ENCODE peak calls at places on chromosomes 11 and 22, in four cellular contexts. H is HepG2, X is K562, R is H1. P is an unnamed sample.

GRCh38 chr11:57055780-57056179 is 67.1 kb downstream of the OR5AK2 start:
- DNase-seq in H (no peak), R (no peak), X (no peak), P (no peak)

GRCh38 chr11:126407682-126408288 is 52.3 kb downstream of the ST3GAL4 start:
- DNase-seq in H (no peak), X (no peak), R (no peak), P (no peak)

GRCh38 chr11:3367221-3367620 is 11.7 kb downstream of the ZNF195 start:
- DNase-seq in X (no peak), R (no peak), H (no peak), P (no peak)

GRCh38 chr11:11211888-11212287 is 141.2 kb downstream of the CSNK2A3 start:
- DNase-seq in R (no peak), H (no peak), X (no peak), P (no peak)

GRCh38 chr11:13958596-13958995 is 3.9 kb upstream of the SPON1 start:
- DNase-seq in H (no peak), R (no peak), X (no peak), P (no peak)

GRCh38 chr11:280762-281485 is 2.7 kb downstream of the NLRP6 start:
- DNase-seq in X (no peak), R (no peak), H (no peak), P (no peak)

GRCh38 chr11:92611157-92611556 is 358.3 kb upstream of the MTNR1B start:
- DNase-seq in X (no peak), R (no peak), H (no peak), P (no peak)

GRCh38 chr11:75371930-75372876 is 20.7 kb upstream of the ARRB1 start:
- DNase-seq in X (no peak), H (peak; percentile 65), R (no peak), P (no peak)

GRCh38 chr22:21771631-21771976 is 36.0 kb upstream of the YPEL1 start:
- DNase-seq in H (no peak), X (no peak), R (no peak), P (no peak)

GRCh38 chr11:123249354-123249753 is 54.3 kb upstream of the CLMP start:
- DNase-seq in X (no peak), H (no peak), R (no peak), P (no peak)

GRCh38 chr22:28032896-28033295 is 113.8 kb upstream of the PITPNB start:
- DNase-seq in R (no peak), H (no peak), X (no peak), P (peak; percentile 17)

GRCh38 chr22:19940536-19941364 is 822 bp upstream of the COMT start:
- DNase-seq in H (no peak), X (peak; percentile 84), R (no peak), P (no peak)

GRCh38 chr11:95128602-95129001 is 39.0 kb downstream of the ENDOD1 start:
- DNase-seq in X (no peak), R (no peak), H (no peak), P (no peak)

GRCh38 chr22:32590556-32590955 is 115.9 kb downstream of the FBXO7 start:
- DNase-seq in X (no peak), R (no peak), H (no peak), P (no peak)

GRCh38 chr11:123303924-123304323 is 108.9 kb upstream of the CLMP start:
- DNase-seq in X (no peak), R (no peak), H (no peak), P (no peak)

GRCh38 chr11:3123316-3123715 is 41.8 kb downstream of the OSBPL5 start:
- DNase-seq in X (no peak), R (no peak), H (no peak), P (no peak)

GRCh38 chr11:116172156-116172555 is 600.6 kb downstream of the BUD13 start:
- DNase-seq in R (no peak), X (no peak), H (no peak), P (no peak)

GRCh38 chr11:106276126-106276525 is 198.7 kb downstream of the AASDHPPT start:
- DNase-seq in R (no peak), H (no peak), X (no peak), P (no peak)

GRCh38 chr11:71181566-71181965 is 70.8 kb downstream of the SHANK2 start:
- DNase-seq in X (no peak), R (no peak), H (no peak), P (no peak)

GRCh38 chr22:18114976-18115652 is 4.5 kb downstream of the TUBA8 start:
- DNase-seq in H (no peak), R (no peak), X (no peak), P (no peak)

GRCh38 chr11:116544721-116545120 is 228.1 kb downstream of the BUD13 start:
- DNase-seq in X (no peak), H (no peak), R (no peak), P (no peak)

GRCh38 chr22:32991353-32992115 is 66.6 kb downstream of the SYN3 start:
- DNase-seq in R (no peak), X (no peak), H (no peak), P (no peak)

GRCh38 chr11:64767344-64768299 is 7.8 kb upstream of the PYGM start:
- DNase-seq in R (no peak), H (peak; percentile 67), X (peak; percentile 47), P (peak; percentile 55)

GRCh38 chr11:112968988-112969714 is 7.9 kb downstream of the NCAM1 start:
- DNase-seq in X (no peak), H (no peak), R (no peak), P (no peak)

GRCh38 chr22:19799322-19800190 is 39.0 kb downstream of the TBX1 start:
- DNase-seq in R (no peak), X (peak; percentile 71), H (no peak), P (no peak)

GRCh38 chr11:58606930-58607714 is 15.3 kb upstream of the CNTF start:
- DNase-seq in R (no peak), H (peak; percentile 84), X (no peak), P (no peak)
- H4K20me1 ChIP-seq in R (peaks cover 3% of the 10 kb centered on the region), H (peaks cover 2% of the 10 kb centered on the region), X (peaks cover 20% of the 10 kb centered on the region), P (peaks cover 2% of the 10 kb centered on the region)

DNA sequence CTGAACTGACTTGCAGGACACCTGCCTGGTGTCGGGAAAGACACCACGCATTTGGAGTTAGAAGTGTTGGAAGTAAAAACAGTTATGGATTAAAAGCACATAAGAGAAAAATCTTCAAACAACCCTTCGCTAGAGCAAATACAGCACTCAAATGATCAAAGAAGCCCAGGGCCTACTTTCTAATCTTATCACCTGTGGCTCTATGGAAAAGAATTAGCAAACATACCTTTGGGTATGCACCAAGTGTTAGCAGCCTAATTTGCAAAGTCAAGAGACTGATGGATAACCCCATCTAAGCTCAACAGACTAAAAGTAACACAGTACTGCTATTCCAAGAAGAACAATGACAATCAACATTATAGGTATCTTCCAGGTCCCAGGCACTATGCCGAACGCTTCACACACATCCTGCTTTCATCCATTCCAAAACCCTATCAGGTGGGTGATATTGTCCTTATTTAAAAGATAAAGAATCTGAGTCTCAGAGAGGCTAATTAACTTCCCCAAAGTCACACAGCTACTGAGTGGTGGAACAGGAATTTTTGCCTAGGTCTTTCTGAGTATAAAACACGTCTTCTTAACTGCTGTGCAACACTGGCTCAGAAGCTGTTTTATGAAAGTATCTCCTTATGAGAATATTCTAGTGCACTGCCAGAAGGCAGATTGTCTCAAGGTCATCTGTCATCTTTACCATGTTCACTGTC is 16.5 kb downstream of the SLC1A2 start:
- DNase-seq in R (no peak), X (no peak), H (no peak), P (no peak)
- TF ChIP-seq POLR2AphosphoS5 in R (no peak), X (no peak), H (no peak), P (no peak)

GRCh38 chr11:127864861-127865260 is 722.5 kb downstream of the ETS1 start:
- DNase-seq in H (no peak), X (no peak), R (no peak), P (no peak)
- TF ChIP-seq JUN in H (no peak), X (no peak), R (no peak), P (no peak)

DNA sequence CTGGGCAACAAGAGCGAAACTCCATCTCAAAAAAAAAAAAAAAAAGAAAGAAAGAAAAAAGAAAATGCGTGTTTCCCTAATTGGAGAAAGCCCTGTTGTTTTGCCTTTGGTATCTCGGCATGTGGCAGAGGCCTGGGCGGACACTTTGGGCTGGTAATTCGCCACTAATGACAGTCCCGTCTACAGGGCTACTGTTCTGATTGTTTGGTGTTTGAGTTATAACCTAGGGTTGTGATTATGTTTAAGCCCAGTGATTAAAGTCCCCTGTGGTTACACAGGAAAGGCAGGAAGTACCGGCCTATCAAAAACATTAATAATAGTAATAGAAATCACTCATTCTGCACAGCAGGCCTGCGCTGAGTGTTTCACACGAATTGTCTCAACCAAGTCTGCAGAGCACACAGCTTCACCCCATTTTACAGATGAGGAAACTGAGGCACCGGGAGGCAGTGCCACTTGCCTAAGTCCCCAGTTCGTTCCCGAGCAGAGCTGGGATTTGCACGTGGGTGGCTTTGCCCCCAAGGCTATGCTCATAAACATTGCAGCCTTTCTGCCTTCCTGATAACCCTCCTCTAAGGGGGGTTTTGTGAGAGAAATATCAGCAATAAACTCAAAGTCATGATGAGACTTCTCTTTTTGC is 39.1 kb upstream of the GRAMD4 start:
- DNase-seq in X (no peak), H (no peak), R (no peak), P (no peak)
- H4K20me1 ChIP-seq in X (peaks cover 9% of the 10 kb centered on the region), H (peaks cover 8% of the 10 kb centered on the region), R (peaks cover 1% of the 10 kb centered on the region), P (no peaks in the 10 kb centered on the region)